ENCODE peak calls at places on chromosomes 1 and 21, in ten cellular contexts. H, M, J, X, T, K, C, E, Z and N are unnamed samples.

GRCh38 chr21:15687208-15687607 is 42.6 kb upstream of the USP25 start:
- DNase-seq in T (peak), K (no peak), Z (no peak), E (no peak), X (no peak), J (peak), M (no peak), H (no peak), C (no peak), N (no peak)

GRCh38 chr1:156692958-156693857 is 12.2 kb downstream of the CRABP2 start:
- DNase-seq in T (no peak), H (peak), M (peak), Z (no peak), C (no peak), K (peak), X (peak), J (no peak), E (no peak), N (no peak)

GRCh38 chr21:21290751-21291150 is 292.5 kb downstream of the NCAM2 start:
- DNase-seq in Z (no peak), K (no peak), T (no peak), C (no peak), J (no peak), E (no peak), X (no peak), M (no peak), H (no peak), N (no peak)

GRCh38 chr1:228502522-228502921 is 15.3 kb downstream of the RNF187 start:
- DNase-seq in C (no peak), T (no peak), K (no peak), X (no peak), J (no peak), M (no peak), E (no peak), Z (no peak), H (no peak), N (no peak)

GRCh38 chr1:237901284-237901870 is 10.7 kb upstream of the ZP4 start:
- DNase-seq in E (no peak), J (no peak), Z (no peak), T (peak), M (no peak), H (peak), K (no peak), X (no peak), C (no peak), N (no peak)

GRCh38 chr21:26845066-26845749 is at the start of gene ADAMTS1:
- DNase-seq in J (no peak), T (peak), Z (peak), K (peak), H (peak), E (no peak), C (peak), M (peak), X (peak), N (peak)

GRCh38 chr1:88111806-88112205 is 572.3 kb upstream of the PKN2 start:
- DNase-seq in T (no peak), X (no peak), K (no peak), M (no peak), J (no peak), Z (no peak), E (no peak), H (peak), C (no peak), N (no peak)

GRCh38 chr1:163162281-163162937 is 40.3 kb downstream of the RGS5 start:
- DNase-seq in M (no peak), H (no peak), Z (no peak), E (no peak), T (peak), K (no peak), J (no peak), X (no peak), C (no peak), N (no peak)

GRCh38 chr21:33801424-33802405 is 113.9 kb downstream of the ATP5PO start:
- DNase-seq in E (no peak), C (peak), Z (no peak), T (peak), M (no peak), X (no peak), J (peak), H (peak), K (no peak), N (no peak)

GRCh38 chr1:213999732-214000131 is 12.0 kb downstream of the PROX1 start:
- DNase-seq in K (no peak), T (no peak), C (no peak), H (no peak), J (no peak), M (no peak), Z (no peak), X (no peak), E (no peak), N (no peak)

GRCh38 chr1:167499106-167499505 is 19.2 kb downstream of the CD247 start:
- DNase-seq in M (no peak), Z (no peak), C (no peak), K (no peak), J (no peak), H (no peak), T (no peak), X (no peak), E (no peak), N (no peak)

GRCh38 chr1:42379794-42380616 is 587 bp upstream of the RIMKLA start:
- DNase-seq in H (no peak), M (no peak), E (no peak), C (no peak), T (peak), J (peak), K (no peak), X (no peak), Z (no peak), N (no peak)

GRCh38 chr1:203454986-203455471 is 20.6 kb upstream of the PRELP start:
- DNase-seq in M (no peak), J (no peak), E (no peak), H (no peak), C (no peak), X (no peak), T (no peak), K (no peak), Z (no peak), N (no peak)

GRCh38 chr1:212413902-212414327 is 771 bp downstream of the PACC1 start:
- DNase-seq in J (no peak), X (no peak), E (no peak), H (no peak), K (no peak), Z (no peak), T (no peak), C (no peak), M (no peak), N (no peak)

GRCh38 chr1:113396585-113396984 is 6.3 kb downstream of the MAGI3 start:
- DNase-seq in E (no peak), J (no peak), T (peak), K (no peak), C (no peak), X (no peak), Z (no peak), H (peak), M (no peak), N (no peak)

GRCh38 chr1:15803380-15803779 is 4.1 kb downstream of the UQCRHL start:
- DNase-seq in J (no peak), K (no peak), X (no peak), Z (no peak), M (no peak), E (no peak), T (peak), C (no peak), H (no peak), N (no peak)

GRCh38 chr1:21933397-21934248 is 3.5 kb downstream of the HSPG2 start:
- DNase-seq in K (no peak), J (no peak), M (peak), X (no peak), E (no peak), Z (peak), C (peak), H (peak), T (no peak), N (no peak)

GRCh38 chr1:206036661-206037455 is 13.2 kb upstream of the CTSE start:
- DNase-seq in J (no peak), T (no peak), H (no peak), C (no peak), E (no peak), X (no peak), M (no peak), K (no peak), Z (no peak), N (no peak)

GRCh38 chr1:229758101-229759036 is 132.3 kb downstream of the URB2 start:
- DNase-seq in X (no peak), E (no peak), M (no peak), J (no peak), H (no peak), T (no peak), K (no peak), C (no peak), Z (no peak), N (no peak)

GRCh38 chr1:226405411-226405988 is 2.4 kb downstream of the PARP1 start:
- DNase-seq in E (no peak), T (no peak), J (no peak), K (no peak), M (no peak), X (no peak), C (no peak), H (no peak), Z (peak), N (no peak)

GRCh38 chr1:207021876-207022596 is 10.5 kb downstream of the C1orf116 start:
- DNase-seq in M (peak), T (no peak), C (no peak), E (no peak), Z (no peak), X (no peak), H (no peak), K (no peak), J (no peak), N (no peak)

GRCh38 chr1:156801409-156802121 is 15.1 kb downstream of the SH2D2A start:
- DNase-seq in Z (peak), E (no peak), K (no peak), H (no peak), C (no peak), M (no peak), J (peak), T (peak), X (no peak), N (no peak)

GRCh38 chr1:150227228-150227627 is 8.7 kb downstream of the ANP32E start:
- DNase-seq in Z (no peak), T (no peak), C (no peak), E (no peak), X (no peak), K (no peak), J (no peak), H (no peak), M (no peak), N (no peak)
- TF ChIP-seq CTCF in Z (no peak), T (no peak), C (no peak), E (no peak), X (no peak), K (no peak), J (no peak), H (no peak), M (no peak), N (no peak)

GRCh38 chr21:35840197-35840799 is 220.0 kb downstream of the SETD4 start:
- DNase-seq in H (peak), C (no peak), J (peak), E (peak), T (peak), K (no peak), M (no peak), Z (no peak), X (peak), N (no peak)
- TF ChIP-seq CTCF in H (peak), C (peak), J (peak), E (peak), T (peak), K (peak), M (peak), Z (no peak), X (peak), N (no peak)

GRCh38 chr21:38383411-38384245 is 114.6 kb downstream of the ERG start:
- DNase-seq in X (no peak), M (peak), K (no peak), H (no peak), E (no peak), J (no peak), T (no peak), C (no peak), Z (no peak), N (no peak)

GRCh38 chr21:38377165-38378093 is 120.6 kb downstream of the KCNJ15 start:
- DNase-seq in J (no peak), Z (no peak), X (no peak), E (no peak), H (no peak), K (no peak), T (no peak), C (no peak), M (no peak), N (no peak)

GRCh38 chr21:38379171-38379570 is 119.1 kb downstream of the ERG start:
- DNase-seq in M (no peak), C (no peak), T (no peak), X (no peak), H (no peak), J (no peak), Z (no peak), E (no peak), K (no peak), N (no peak)

GRCh38 chr21:38384246-38384576 is 114.1 kb downstream of the ERG start:
- DNase-seq in M (no peak), C (no peak), T (no peak), Z (no peak), J (no peak), H (no peak), X (no peak), E (no peak), K (no peak), N (no peak)

DNA sequence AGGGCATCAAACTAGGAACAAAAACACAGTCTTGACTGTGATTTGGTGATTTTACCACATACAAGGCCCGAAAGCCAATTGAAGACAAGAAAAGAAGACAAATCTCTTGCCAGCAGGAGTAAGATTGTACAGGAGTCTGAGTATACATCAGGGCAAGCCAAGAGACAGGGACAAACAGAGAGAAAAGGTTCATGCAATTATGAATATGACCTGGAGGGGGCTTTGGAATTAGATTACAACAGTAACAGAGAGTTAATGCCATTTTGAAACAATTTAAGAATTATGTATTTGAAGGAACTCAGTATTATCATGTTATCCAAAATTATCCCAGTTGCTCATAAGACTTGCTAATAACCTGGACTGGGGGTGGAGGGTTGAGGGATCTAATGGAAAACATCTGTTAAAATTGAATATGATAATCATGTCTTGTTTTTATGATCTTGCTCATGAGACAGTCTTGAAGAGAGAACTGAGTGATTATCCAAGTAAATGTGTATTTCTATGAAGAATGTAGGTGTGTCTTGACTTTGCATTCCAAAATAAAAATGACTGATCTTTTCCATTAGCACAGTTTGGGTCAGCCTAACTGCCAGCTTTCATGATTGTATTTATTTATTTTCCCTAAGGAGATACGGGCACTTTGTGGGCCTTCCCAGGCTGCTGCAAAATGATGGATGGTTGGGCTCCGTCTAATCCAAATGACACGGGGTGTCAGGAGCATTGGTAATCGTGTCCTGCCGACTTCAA is 117.7 kb downstream of the ERG start:
- DNase-seq in Z (no peak), C (no peak), E (no peak), H (no peak), X (no peak), T (peak), K (no peak), J (no peak), M (no peak), N (no peak)
- TF ChIP-seq CTCF in Z (no peak), C (no peak), E (peak), H (no peak), X (peak), T (peak), K (no peak), J (no peak), M (peak), N (no peak)

GRCh38 chr1:6359568-6360496 is 33.7 kb downstream of the ACOT7 start:
- DNase-seq in T (peak), X (no peak), J (no peak), Z (no peak), M (no peak), E (peak), C (no peak), H (peak), K (peak), N (no peak)
- TF ChIP-seq CTCF in T (no peak), X (no peak), J (no peak), Z (no peak), M (no peak), E (no peak), C (no peak), H (no peak), K (no peak), N (no peak)

DNA sequence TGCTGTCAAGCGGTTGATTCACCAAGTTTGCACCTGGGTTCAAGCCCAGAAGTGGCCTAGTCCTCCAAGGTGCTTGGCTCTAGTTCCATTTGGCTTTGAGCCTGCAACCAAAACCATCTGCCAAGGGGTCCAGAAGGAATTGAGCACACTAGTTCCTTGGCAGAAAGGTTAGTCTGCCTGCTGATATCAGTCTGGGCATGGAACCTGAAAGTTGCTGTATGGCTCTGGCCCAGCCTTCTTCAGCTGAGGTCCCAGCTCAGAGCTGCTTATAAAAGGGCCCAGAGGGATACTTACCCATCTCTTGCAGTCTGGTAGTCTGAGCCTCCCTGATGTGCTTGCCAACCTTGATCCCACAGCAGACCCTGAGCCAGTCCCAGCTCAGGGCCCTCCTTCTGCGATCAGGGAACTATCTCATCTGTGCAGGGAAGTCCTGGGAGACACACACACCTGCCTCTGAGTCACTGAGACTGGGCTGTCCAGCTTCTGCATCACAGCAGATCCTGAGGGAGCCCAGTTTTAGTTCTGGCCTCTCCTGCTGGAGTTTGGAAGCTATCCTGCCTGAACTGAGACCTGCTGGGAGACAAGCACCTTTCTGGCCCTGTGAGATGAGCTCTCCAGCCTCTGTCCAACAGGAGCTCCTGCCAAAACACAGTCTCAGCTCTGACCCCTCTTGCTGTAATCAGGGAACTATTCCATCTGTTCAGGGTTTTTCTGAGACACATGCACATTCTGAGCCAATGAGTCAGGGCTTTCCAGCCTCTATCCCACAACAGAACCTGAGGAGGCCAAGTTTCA is 75.8 kb downstream of the CTH start:
- DNase-seq in E (no peak), J (no peak), T (peak), K (no peak), Z (no peak), C (no peak), M (no peak), H (no peak), X (no peak), N (no peak)
- TF ChIP-seq CTCF in E (no peak), J (no peak), T (no peak), K (no peak), Z (no peak), C (no peak), M (no peak), H (no peak), X (no peak), N (no peak)

GRCh38 chr1:182835811-182836210 is 3.3 kb upstream of the DHX9 start:
- DNase-seq in E (no peak), T (no peak), X (no peak), Z (no peak), J (no peak), C (no peak), M (no peak), K (no peak), H (no peak), N (no peak)

GRCh38 chr1:182842265-182842664 is 3.1 kb downstream of the DHX9 start:
- DNase-seq in E (no peak), C (no peak), K (no peak), H (no peak), M (no peak), X (no peak), J (no peak), Z (no peak), T (no peak), N (no peak)

GRCh38 chr1:182845379-182845778 is 6.2 kb downstream of the DHX9 start:
- DNase-seq in E (no peak), Z (no peak), T (no peak), H (no peak), X (no peak), K (no peak), M (no peak), J (no peak), C (no peak), N (no peak)

GRCh38 chr1:182841368-182841988 is 2.3 kb downstream of the DHX9 start:
- DNase-seq in C (no peak), J (peak), H (peak), Z (no peak), K (no peak), M (no peak), T (peak), E (no peak), X (no peak), N (no peak)

GRCh38 chr1:182839209-182840065 is at the start of gene DHX9:
- DNase-seq in T (peak), M (peak), H (peak), J (peak), Z (peak), X (peak), E (peak), K (peak), C (peak), N (peak)
- TF ChIP-seq CTCF in T (no peak), M (peak), H (peak), J (no peak), Z (no peak), X (peak), E (no peak), K (no peak), C (peak), N (no peak)